ENCODE peak calls at places on chromosome 5, in four cellular contexts. One of them, this sample, is unnamed.

GRCh38 chr5:72223371-72223770 is 96.7 kb downstream of the MRPS27 start:
- DNase-seq in prostate gland: no peak
- DNase-seq in foreskin fibroblast: no peak
- DNase-seq in ascending aorta: no peak
- DNase-seq in this sample: no peak

GRCh38 chr5:153982206-153982605 is 56.5 kb downstream of the FAM114A2 start:
- DNase-seq in prostate gland: no peak
- DNase-seq in foreskin fibroblast: no peak
- DNase-seq in ascending aorta: no peak
- DNase-seq in this sample: no peak

GRCh38 chr5:125453011-125453410 is 706.6 kb upstream of the ZNF608 start:
- DNase-seq in prostate gland: no peak
- DNase-seq in foreskin fibroblast: no peak
- DNase-seq in ascending aorta: no peak
- DNase-seq in this sample: no peak

GRCh38 chr5:168315991-168316578 is 24.6 kb downstream of the WWC1 start:
- DNase-seq in prostate gland: peak
- DNase-seq in foreskin fibroblast: no peak
- DNase-seq in ascending aorta: no peak
- DNase-seq in this sample: no peak

GRCh38 chr5:33477816-33478215 is 37.1 kb downstream of the TARS1 start:
- DNase-seq in prostate gland: no peak
- DNase-seq in foreskin fibroblast: no peak
- DNase-seq in ascending aorta: no peak
- DNase-seq in this sample: no peak

GRCh38 chr5:68455216-68455615 is 239.7 kb downstream of the PIK3R1 start:
- DNase-seq in prostate gland: no peak
- DNase-seq in foreskin fibroblast: no peak
- DNase-seq in ascending aorta: no peak
- DNase-seq in this sample: no peak

GRCh38 chr5:90289837-90290236 is 119.7 kb downstream of the CETN3 start:
- DNase-seq in prostate gland: no peak
- DNase-seq in foreskin fibroblast: no peak
- DNase-seq in ascending aorta: no peak
- DNase-seq in this sample: no peak

GRCh38 chr5:170757182-170757601 is 26.3 kb upstream of the GABRP start:
- DNase-seq in prostate gland: no peak
- DNase-seq in foreskin fibroblast: peak
- DNase-seq in ascending aorta: no peak
- DNase-seq in this sample: no peak

GRCh38 chr5:58069016-58069705 is 390.7 kb downstream of the PLK2 start:
- DNase-seq in prostate gland: no peak
- DNase-seq in foreskin fibroblast: no peak
- DNase-seq in ascending aorta: no peak
- DNase-seq in this sample: no peak

GRCh38 chr5:54894957-54895815 is 90.2 kb downstream of the ESM1 start:
- DNase-seq in prostate gland: no peak
- DNase-seq in foreskin fibroblast: no peak
- DNase-seq in ascending aorta: no peak
- DNase-seq in this sample: no peak

GRCh38 chr5:127298036-127298429 is 7.4 kb downstream of the MEGF10 start:
- DNase-seq in prostate gland: no peak
- DNase-seq in foreskin fibroblast: no peak
- DNase-seq in ascending aorta: no peak
- DNase-seq in this sample: no peak

GRCh38 chr5:87076931-87077330 is 190.8 kb upstream of the RASA1 start:
- DNase-seq in prostate gland: no peak
- DNase-seq in foreskin fibroblast: no peak
- DNase-seq in ascending aorta: no peak
- DNase-seq in this sample: no peak

GRCh38 chr5:170681013-170681433 is 102.5 kb upstream of the GABRP start:
- DNase-seq in prostate gland: no peak
- DNase-seq in foreskin fibroblast: peak
- DNase-seq in ascending aorta: no peak
- DNase-seq in this sample: peak

GRCh38 chr5:41115281-41115680 is 44.1 kb upstream of the MROH2B start:
- DNase-seq in prostate gland: no peak
- DNase-seq in foreskin fibroblast: no peak
- DNase-seq in ascending aorta: no peak
- DNase-seq in this sample: no peak

GRCh38 chr5:73322453-73323076 is 126.0 kb downstream of the FOXD1 start:
- DNase-seq in prostate gland: no peak
- DNase-seq in foreskin fibroblast: no peak
- DNase-seq in ascending aorta: no peak
- DNase-seq in this sample: no peak

GRCh38 chr5:180111273-180111695 is 39.7 kb upstream of the RNF130 start:
- DNase-seq in prostate gland: no peak
- DNase-seq in foreskin fibroblast: no peak
- DNase-seq in ascending aorta: peak
- DNase-seq in this sample: no peak

GRCh38 chr5:80871541-80871961 is 88.6 kb upstream of the RASGRF2 start:
- DNase-seq in prostate gland: no peak
- DNase-seq in foreskin fibroblast: peak
- DNase-seq in ascending aorta: no peak
- DNase-seq in this sample: no peak

GRCh38 chr5:171386006-171386671 is 1.5 kb upstream of the NPM1 start:
- DNase-seq in prostate gland: no peak
- DNase-seq in foreskin fibroblast: no peak
- DNase-seq in ascending aorta: no peak
- DNase-seq in this sample: no peak

GRCh38 chr5:38796000-38796738 is 49.6 kb upstream of the OSMR start:
- DNase-seq in prostate gland: peak
- DNase-seq in foreskin fibroblast: peak
- DNase-seq in ascending aorta: no peak
- DNase-seq in this sample: no peak

GRCh38 chr5:98489021-98489420 is 284.4 kb upstream of the RGMB start:
- DNase-seq in prostate gland: no peak
- DNase-seq in foreskin fibroblast: peak
- DNase-seq in ascending aorta: no peak
- DNase-seq in this sample: no peak

GRCh38 chr5:157548513-157549282 is 26.9 kb downstream of the ADAM19 start:
- DNase-seq in prostate gland: no peak
- DNase-seq in foreskin fibroblast: peak
- DNase-seq in ascending aorta: peak
- DNase-seq in this sample: no peak

GRCh38 chr5:116075117-116075910 is 9.5 kb upstream of the COMMD10 start:
- DNase-seq in prostate gland: no peak
- DNase-seq in foreskin fibroblast: no peak
- DNase-seq in ascending aorta: no peak
- DNase-seq in this sample: no peak

GRCh38 chr5:147522435-147522834 is 12.6 kb upstream of the DPYSL3 start:
- DNase-seq in prostate gland: no peak
- DNase-seq in foreskin fibroblast: peak
- DNase-seq in ascending aorta: no peak
- DNase-seq in this sample: no peak

GRCh38 chr5:160744253-160745112 is 107.5 kb downstream of the ATP10B start:
- DNase-seq in prostate gland: no peak
- DNase-seq in foreskin fibroblast: no peak
- DNase-seq in ascending aorta: no peak
- DNase-seq in this sample: no peak

GRCh38 chr5:14066326-14066725 is 76.8 kb upstream of the TRIO start:
- DNase-seq in prostate gland: no peak
- DNase-seq in foreskin fibroblast: no peak
- DNase-seq in ascending aorta: no peak
- DNase-seq in this sample: no peak

GRCh38 chr5:91302335-91302734 is 80.8 kb downstream of the ARRDC3 start:
- DNase-seq in prostate gland: no peak
- DNase-seq in foreskin fibroblast: no peak
- DNase-seq in ascending aorta: no peak
- DNase-seq in this sample: no peak

GRCh38 chr5:6543830-6544560 is 88.8 kb downstream of the NSUN2 start:
- DNase-seq in prostate gland: no peak
- DNase-seq in foreskin fibroblast: no peak
- DNase-seq in ascending aorta: no peak
- DNase-seq in this sample: peak
- TF ChIP-seq CTCF in prostate gland: no peak
- TF ChIP-seq CTCF in foreskin fibroblast: no peak
- TF ChIP-seq CTCF in ascending aorta: no peak
- TF ChIP-seq CTCF in this sample: no peak

GRCh38 chr5:173281910-173282309 is 46.3 kb downstream of the STC2 start:
- DNase-seq in prostate gland: no peak
- DNase-seq in foreskin fibroblast: no peak
- DNase-seq in ascending aorta: no peak
- DNase-seq in this sample: no peak
- TF ChIP-seq CTCF in prostate gland: no peak
- TF ChIP-seq CTCF in foreskin fibroblast: peak
- TF ChIP-seq CTCF in ascending aorta: no peak
- TF ChIP-seq CTCF in this sample: peak

DNA sequence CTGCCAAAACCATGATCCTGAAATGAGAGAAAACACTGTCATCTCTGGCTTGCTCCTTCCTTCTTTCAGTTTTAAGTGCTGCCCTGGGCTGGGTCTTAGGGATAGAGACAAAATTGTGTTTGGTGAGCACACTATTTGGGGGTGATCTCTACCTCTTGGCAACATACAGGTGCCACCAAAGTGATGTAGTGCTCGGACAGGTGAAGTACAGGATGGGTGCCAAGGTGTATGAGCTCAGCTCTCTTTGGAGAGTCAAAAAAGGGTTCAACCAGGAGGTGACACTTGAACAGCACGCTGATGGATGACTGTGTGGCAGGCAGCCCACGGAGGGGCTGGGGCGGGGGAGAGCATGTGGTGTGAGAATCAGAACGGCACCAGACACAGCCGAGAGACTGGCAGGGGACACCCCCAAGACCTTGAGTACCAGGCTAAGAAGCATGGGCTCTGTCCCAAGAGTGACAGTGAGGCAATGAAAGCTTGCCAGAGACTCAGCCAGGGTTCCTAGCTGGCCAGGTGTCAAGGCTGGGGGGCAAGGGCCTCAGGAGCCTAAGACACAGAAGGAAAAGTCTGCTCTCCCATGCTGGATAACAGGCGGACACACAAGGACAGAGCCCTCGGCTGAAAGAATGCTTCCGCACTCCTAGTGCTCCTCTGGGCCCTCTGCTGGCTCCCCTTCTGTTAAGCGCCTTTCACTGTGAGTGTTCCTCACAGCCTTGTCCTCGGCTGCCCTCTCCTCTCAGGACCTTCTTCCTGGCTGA is 2.5 kb downstream of the NHP2 start:
- DNase-seq in prostate gland: no peak
- DNase-seq in foreskin fibroblast: no peak
- DNase-seq in ascending aorta: no peak
- DNase-seq in this sample: no peak
- TF ChIP-seq CTCF in prostate gland: no peak
- TF ChIP-seq CTCF in foreskin fibroblast: no peak
- TF ChIP-seq CTCF in ascending aorta: no peak
- TF ChIP-seq CTCF in this sample: peak

GRCh38 chr5:11494340-11494739 is 409.9 kb downstream of the CTNND2 start:
- DNase-seq in prostate gland: no peak
- DNase-seq in foreskin fibroblast: no peak
- DNase-seq in ascending aorta: no peak
- DNase-seq in this sample: no peak
- TF ChIP-seq CTCF in prostate gland: peak
- TF ChIP-seq CTCF in foreskin fibroblast: peak
- TF ChIP-seq CTCF in ascending aorta: no peak
- TF ChIP-seq CTCF in this sample: peak

GRCh38 chr5:137957948-137958347 is 68.7 kb downstream of the PKD2L2 start:
- DNase-seq in prostate gland: no peak
- DNase-seq in foreskin fibroblast: no peak
- DNase-seq in ascending aorta: no peak
- DNase-seq in this sample: no peak
- TF ChIP-seq CTCF in prostate gland: no peak
- TF ChIP-seq CTCF in foreskin fibroblast: no peak
- TF ChIP-seq CTCF in ascending aorta: no peak
- TF ChIP-seq CTCF in this sample: no peak

DNA sequence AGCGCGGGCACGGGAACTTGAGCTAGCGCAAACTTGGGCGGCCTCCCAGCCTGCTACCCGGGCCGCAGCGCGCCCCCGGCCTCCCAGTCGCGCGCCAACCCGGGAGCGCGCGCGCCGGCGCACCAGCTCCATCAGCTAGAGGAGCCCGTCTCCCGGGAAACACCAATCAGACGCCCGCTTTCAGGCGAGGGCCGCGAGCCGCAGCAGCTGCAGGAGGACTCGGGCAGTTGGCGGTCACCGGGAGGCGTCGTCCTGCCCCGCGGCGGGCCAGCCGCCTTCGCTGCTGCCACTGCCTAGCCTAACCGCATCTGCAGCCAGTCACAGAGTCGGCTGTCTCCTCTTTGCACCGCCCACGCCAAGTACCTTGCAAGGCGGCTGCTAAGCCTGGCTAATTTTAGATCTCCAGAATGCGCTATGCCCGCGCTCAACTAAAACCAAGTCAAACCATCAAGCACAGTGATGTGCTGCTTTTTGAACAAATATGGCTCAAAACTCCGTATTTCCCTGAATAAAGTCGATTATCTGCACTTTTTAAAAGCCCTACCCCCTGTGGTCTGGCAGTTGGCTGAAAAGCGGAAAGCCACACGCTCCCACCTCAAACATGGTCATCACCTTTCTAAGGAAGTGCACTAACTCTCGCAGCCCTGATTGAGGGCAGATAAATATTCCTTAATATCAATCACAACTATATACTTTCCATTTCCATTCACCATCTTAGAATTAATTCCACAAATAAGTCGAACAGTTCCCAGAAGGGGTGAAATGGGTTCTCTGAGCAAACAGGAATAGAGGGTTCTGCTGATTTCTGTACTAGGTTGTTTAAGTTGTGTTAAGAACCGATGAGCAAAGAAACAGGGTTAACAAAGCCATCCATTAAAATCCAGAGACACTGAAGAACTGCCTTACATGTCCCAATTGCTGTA is 221.8 kb downstream of the MEF2C start:
- DNase-seq in prostate gland: no peak
- DNase-seq in foreskin fibroblast: peak
- DNase-seq in ascending aorta: peak
- DNase-seq in this sample: peak
- TF ChIP-seq CTCF in prostate gland: no peak
- TF ChIP-seq CTCF in foreskin fibroblast: no peak
- TF ChIP-seq CTCF in ascending aorta: no peak
- TF ChIP-seq CTCF in this sample: no peak

DNA sequence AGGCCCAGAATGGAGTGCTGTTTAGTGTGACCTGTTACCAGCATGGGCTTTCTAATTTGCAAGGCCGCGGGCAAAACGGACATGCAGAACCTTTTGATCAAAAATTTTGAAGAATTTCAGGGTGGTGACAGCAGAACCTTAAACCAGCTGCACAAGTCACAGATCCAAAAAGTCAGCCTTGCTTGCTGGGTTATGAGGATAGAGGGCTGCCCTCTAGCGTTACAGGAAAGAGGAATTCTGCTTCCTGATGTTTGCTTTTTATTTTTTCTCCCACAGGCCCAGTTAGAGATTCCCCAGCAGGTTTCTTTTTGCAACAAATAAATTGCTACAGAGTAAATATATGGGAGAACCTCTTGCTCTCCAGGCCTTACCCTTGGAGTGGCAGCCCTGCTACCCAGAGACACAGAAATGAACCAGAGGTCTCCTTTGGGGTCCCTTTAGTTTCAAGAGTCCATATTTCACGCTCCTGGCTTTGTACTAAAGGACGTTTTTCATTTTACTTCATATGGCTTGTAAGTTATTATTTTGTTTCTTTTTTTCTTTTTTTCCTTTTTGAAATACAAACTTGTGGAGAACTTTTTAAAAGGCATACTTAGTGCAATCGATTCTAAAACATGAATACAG is 3.4 kb upstream of the ADCY2 start:
- DNase-seq in prostate gland: peak
- DNase-seq in foreskin fibroblast: peak
- DNase-seq in ascending aorta: no peak
- DNase-seq in this sample: no peak
- TF ChIP-seq CTCF in prostate gland: peak
- TF ChIP-seq CTCF in foreskin fibroblast: peak
- TF ChIP-seq CTCF in ascending aorta: peak
- TF ChIP-seq CTCF in this sample: peak

This sample was measured in type B pancreatic cell.